ENCODE peak calls at places on chromosomes 1 and 21, in ten cellular contexts. One of them, this sample, is unnamed.

GRCh38 chr1:14955402-14955801 is 198.1 kb upstream of the TMEM51 start:
- DNase-seq in ovary: no peak
- DNase-seq in tibial nerve: no peak
- DNase-seq in GM12878: no peak
- DNase-seq in sigmoid colon: no peak
- DNase-seq in K562: no peak
- DNase-seq in A549: no peak
- DNase-seq in transverse colon: no peak
- DNase-seq in suprapubic skin: no peak
- DNase-seq in esophagus muscularis mucosa: no peak
- DNase-seq in this sample: no peak

GRCh38 chr1:79193211-79194079 is 186.9 kb upstream of the ADGRL4 start:
- DNase-seq in ovary: no peak
- DNase-seq in tibial nerve: no peak
- DNase-seq in transverse colon: no peak
- DNase-seq in GM12878: peak
- DNase-seq in K562: no peak
- DNase-seq in A549: peak
- DNase-seq in sigmoid colon: no peak
- DNase-seq in esophagus muscularis mucosa: no peak
- DNase-seq in suprapubic skin: no peak
- DNase-seq in this sample: no peak

GRCh38 chr1:2046225-2046917 is 3.8 kb upstream of the PRKCZ start:
- DNase-seq in esophagus muscularis mucosa: no peak
- DNase-seq in GM12878: no peak
- DNase-seq in K562: peak
- DNase-seq in A549: peak
- DNase-seq in tibial nerve: peak
- DNase-seq in sigmoid colon: no peak
- DNase-seq in suprapubic skin: no peak
- DNase-seq in transverse colon: peak
- DNase-seq in ovary: no peak
- DNase-seq in this sample: peak

GRCh38 chr1:115495603-115496002 is 146.2 kb upstream of the VANGL1 start:
- DNase-seq in K562: no peak
- DNase-seq in A549: no peak
- DNase-seq in GM12878: no peak
- DNase-seq in sigmoid colon: no peak
- DNase-seq in transverse colon: no peak
- DNase-seq in tibial nerve: no peak
- DNase-seq in suprapubic skin: no peak
- DNase-seq in ovary: no peak
- DNase-seq in esophagus muscularis mucosa: no peak
- DNase-seq in this sample: no peak

GRCh38 chr1:106717561-106717960 is 338.9 kb upstream of the PRMT6 start:
- DNase-seq in suprapubic skin: no peak
- DNase-seq in K562: no peak
- DNase-seq in ovary: no peak
- DNase-seq in sigmoid colon: no peak
- DNase-seq in A549: no peak
- DNase-seq in transverse colon: no peak
- DNase-seq in tibial nerve: no peak
- DNase-seq in GM12878: no peak
- DNase-seq in esophagus muscularis mucosa: no peak
- DNase-seq in this sample: no peak

GRCh38 chr1:248243204-248243603 is 12.0 kb downstream of the OR2M4 start:
- DNase-seq in sigmoid colon: no peak
- DNase-seq in ovary: no peak
- DNase-seq in A549: peak
- DNase-seq in suprapubic skin: no peak
- DNase-seq in transverse colon: no peak
- DNase-seq in K562: peak
- DNase-seq in tibial nerve: no peak
- DNase-seq in esophagus muscularis mucosa: no peak
- DNase-seq in GM12878: peak
- DNase-seq in this sample: no peak

GRCh38 chr1:101295212-101295611 is 58.4 kb downstream of the S1PR1 start:
- DNase-seq in A549: no peak
- DNase-seq in esophagus muscularis mucosa: no peak
- DNase-seq in GM12878: no peak
- DNase-seq in suprapubic skin: no peak
- DNase-seq in K562: no peak
- DNase-seq in tibial nerve: no peak
- DNase-seq in ovary: no peak
- DNase-seq in sigmoid colon: no peak
- DNase-seq in transverse colon: peak
- DNase-seq in this sample: no peak

GRCh38 chr1:115725600-115725999 is 42.9 kb downstream of the CASQ2 start:
- DNase-seq in A549: no peak
- DNase-seq in transverse colon: no peak
- DNase-seq in K562: no peak
- DNase-seq in tibial nerve: peak
- DNase-seq in sigmoid colon: no peak
- DNase-seq in suprapubic skin: no peak
- DNase-seq in ovary: peak
- DNase-seq in esophagus muscularis mucosa: no peak
- DNase-seq in GM12878: no peak
- DNase-seq in this sample: peak

GRCh38 chr1:26999440-26999987 is 6.0 kb downstream of the TRNP1 start:
- DNase-seq in ovary: peak
- DNase-seq in K562: no peak
- DNase-seq in GM12878: no peak
- DNase-seq in transverse colon: peak
- DNase-seq in tibial nerve: peak
- DNase-seq in sigmoid colon: peak
- DNase-seq in A549: peak
- DNase-seq in esophagus muscularis mucosa: peak
- DNase-seq in suprapubic skin: peak
- DNase-seq in this sample: peak

GRCh38 chr1:27000092-27000816 is 6.8 kb downstream of the TRNP1 start:
- DNase-seq in esophagus muscularis mucosa: no peak
- DNase-seq in sigmoid colon: no peak
- DNase-seq in suprapubic skin: no peak
- DNase-seq in ovary: no peak
- DNase-seq in transverse colon: no peak
- DNase-seq in K562: no peak
- DNase-seq in tibial nerve: no peak
- DNase-seq in GM12878: no peak
- DNase-seq in A549: no peak
- DNase-seq in this sample: no peak

GRCh38 chr1:27003745-27004470 is 8.7 kb downstream of the TENT5B start:
- DNase-seq in K562: no peak
- DNase-seq in A549: no peak
- DNase-seq in tibial nerve: no peak
- DNase-seq in GM12878: no peak
- DNase-seq in transverse colon: no peak
- DNase-seq in esophagus muscularis mucosa: no peak
- DNase-seq in suprapubic skin: no peak
- DNase-seq in sigmoid colon: no peak
- DNase-seq in ovary: no peak
- DNase-seq in this sample: no peak

GRCh38 chr1:27000817-27001460 is 7.4 kb downstream of the TRNP1 start:
- DNase-seq in K562: peak
- DNase-seq in ovary: no peak
- DNase-seq in suprapubic skin: no peak
- DNase-seq in tibial nerve: no peak
- DNase-seq in esophagus muscularis mucosa: no peak
- DNase-seq in GM12878: no peak
- DNase-seq in transverse colon: no peak
- DNase-seq in A549: no peak
- DNase-seq in sigmoid colon: peak
- DNase-seq in this sample: no peak

GRCh38 chr1:27001570-27002360 is 8.3 kb downstream of the TRNP1 start:
- DNase-seq in sigmoid colon: peak
- DNase-seq in transverse colon: no peak
- DNase-seq in tibial nerve: peak
- DNase-seq in ovary: no peak
- DNase-seq in GM12878: peak
- DNase-seq in A549: no peak
- DNase-seq in suprapubic skin: no peak
- DNase-seq in K562: no peak
- DNase-seq in esophagus muscularis mucosa: no peak
- DNase-seq in this sample: peak
- TF ChIP-seq EP300 in sigmoid colon: no peak
- TF ChIP-seq EP300 in transverse colon: no peak
- TF ChIP-seq EP300 in tibial nerve: peak
- TF ChIP-seq EP300 in ovary: no peak
- TF ChIP-seq EP300 in GM12878: no peak
- TF ChIP-seq EP300 in A549: no peak
- TF ChIP-seq EP300 in suprapubic skin: no peak
- TF ChIP-seq EP300 in K562: no peak
- TF ChIP-seq EP300 in esophagus muscularis mucosa: no peak
- TF ChIP-seq EP300 in this sample: no peak

GRCh38 chr1:195735140-195735539 is 873.1 kb downstream of the KCNT2 start:
- DNase-seq in A549: no peak
- DNase-seq in suprapubic skin: no peak
- DNase-seq in sigmoid colon: no peak
- DNase-seq in GM12878: no peak
- DNase-seq in esophagus muscularis mucosa: no peak
- DNase-seq in tibial nerve: no peak
- DNase-seq in K562: no peak
- DNase-seq in transverse colon: no peak
- DNase-seq in ovary: no peak
- DNase-seq in this sample: no peak

GRCh38 chr1:195731385-195731784 is 876.9 kb downstream of the KCNT2 start:
- DNase-seq in K562: no peak
- DNase-seq in tibial nerve: no peak
- DNase-seq in suprapubic skin: no peak
- DNase-seq in transverse colon: no peak
- DNase-seq in GM12878: no peak
- DNase-seq in ovary: no peak
- DNase-seq in A549: no peak
- DNase-seq in esophagus muscularis mucosa: no peak
- DNase-seq in sigmoid colon: no peak
- DNase-seq in this sample: no peak

GRCh38 chr1:195733408-195733807 is 874.8 kb downstream of the KCNT2 start:
- DNase-seq in sigmoid colon: no peak
- DNase-seq in A549: no peak
- DNase-seq in esophagus muscularis mucosa: no peak
- DNase-seq in GM12878: no peak
- DNase-seq in suprapubic skin: no peak
- DNase-seq in tibial nerve: no peak
- DNase-seq in K562: no peak
- DNase-seq in transverse colon: no peak
- DNase-seq in ovary: no peak
- DNase-seq in this sample: no peak

GRCh38 chr1:195738971-195739650 is 869.1 kb downstream of the KCNT2 start:
- DNase-seq in K562: no peak
- DNase-seq in transverse colon: no peak
- DNase-seq in A549: no peak
- DNase-seq in GM12878: no peak
- DNase-seq in sigmoid colon: no peak
- DNase-seq in esophagus muscularis mucosa: no peak
- DNase-seq in suprapubic skin: no peak
- DNase-seq in ovary: no peak
- DNase-seq in tibial nerve: no peak
- DNase-seq in this sample: no peak

GRCh38 chr1:195733826-195734225 is 874.4 kb downstream of the KCNT2 start:
- DNase-seq in sigmoid colon: no peak
- DNase-seq in K562: no peak
- DNase-seq in ovary: no peak
- DNase-seq in GM12878: no peak
- DNase-seq in esophagus muscularis mucosa: no peak
- DNase-seq in suprapubic skin: no peak
- DNase-seq in tibial nerve: no peak
- DNase-seq in A549: no peak
- DNase-seq in transverse colon: peak
- DNase-seq in this sample: no peak
- TF ChIP-seq EP300 in sigmoid colon: no peak
- TF ChIP-seq EP300 in K562: no peak
- TF ChIP-seq EP300 in ovary: no peak
- TF ChIP-seq EP300 in GM12878: no peak
- TF ChIP-seq EP300 in esophagus muscularis mucosa: no peak
- TF ChIP-seq EP300 in suprapubic skin: no peak
- TF ChIP-seq EP300 in tibial nerve: no peak
- TF ChIP-seq EP300 in A549: no peak
- TF ChIP-seq EP300 in transverse colon: no peak
- TF ChIP-seq EP300 in this sample: no peak

DNA sequence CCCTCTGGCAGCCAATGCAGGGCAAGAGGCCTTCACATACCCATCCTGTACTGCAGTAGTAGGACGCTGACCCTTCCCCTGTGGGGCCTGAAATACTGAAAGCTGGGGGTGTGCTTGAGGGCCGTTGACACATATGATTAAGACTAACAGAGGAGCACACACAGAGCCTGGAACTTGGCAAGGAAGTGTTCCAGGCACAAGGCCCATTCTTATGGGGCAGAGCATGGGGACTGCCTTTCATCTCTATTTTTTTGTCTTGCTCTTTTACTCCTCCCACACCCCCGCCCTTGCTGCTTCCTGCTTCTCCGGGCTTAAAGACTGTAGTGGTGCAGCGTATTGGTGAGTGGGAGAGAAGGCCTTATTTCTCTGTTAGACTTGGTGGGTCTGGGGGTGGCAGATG is 137.4 kb downstream of the BACH1 start:
- DNase-seq in A549: no peak
- DNase-seq in esophagus muscularis mucosa: no peak
- DNase-seq in tibial nerve: no peak
- DNase-seq in suprapubic skin: peak
- DNase-seq in K562: no peak
- DNase-seq in sigmoid colon: no peak
- DNase-seq in GM12878: no peak
- DNase-seq in ovary: no peak
- DNase-seq in transverse colon: no peak
- DNase-seq in this sample: no peak
- TF ChIP-seq EP300 in A549: no peak
- TF ChIP-seq EP300 in esophagus muscularis mucosa: no peak
- TF ChIP-seq EP300 in tibial nerve: no peak
- TF ChIP-seq EP300 in suprapubic skin: no peak
- TF ChIP-seq EP300 in K562: no peak
- TF ChIP-seq EP300 in sigmoid colon: no peak
- TF ChIP-seq EP300 in GM12878: no peak
- TF ChIP-seq EP300 in ovary: no peak
- TF ChIP-seq EP300 in transverse colon: no peak
- TF ChIP-seq EP300 in this sample: no peak

GRCh38 chr1:43858324-43858723 is 75.3 kb upstream of the ARTN start:
- DNase-seq in GM12878: no peak
- DNase-seq in ovary: peak
- DNase-seq in suprapubic skin: no peak
- DNase-seq in A549: no peak
- DNase-seq in esophagus muscularis mucosa: no peak
- DNase-seq in tibial nerve: peak
- DNase-seq in transverse colon: no peak
- DNase-seq in sigmoid colon: peak
- DNase-seq in K562: no peak
- DNase-seq in this sample: peak

GRCh38 chr1:43861985-43862735 is 71.4 kb upstream of the ARTN start:
- DNase-seq in sigmoid colon: no peak
- DNase-seq in tibial nerve: no peak
- DNase-seq in suprapubic skin: no peak
- DNase-seq in K562: no peak
- DNase-seq in A549: no peak
- DNase-seq in ovary: no peak
- DNase-seq in transverse colon: no peak
- DNase-seq in esophagus muscularis mucosa: no peak
- DNase-seq in GM12878: no peak
- DNase-seq in this sample: no peak

GRCh38 chr1:43857163-43857562 is 76.4 kb upstream of the ARTN start:
- DNase-seq in A549: no peak
- DNase-seq in sigmoid colon: no peak
- DNase-seq in esophagus muscularis mucosa: no peak
- DNase-seq in suprapubic skin: no peak
- DNase-seq in K562: no peak
- DNase-seq in ovary: no peak
- DNase-seq in tibial nerve: no peak
- DNase-seq in GM12878: no peak
- DNase-seq in transverse colon: no peak
- DNase-seq in this sample: no peak

GRCh38 chr1:43864111-43865045 is 69.2 kb upstream of the ARTN start:
- DNase-seq in transverse colon: no peak
- DNase-seq in K562: peak
- DNase-seq in ovary: no peak
- DNase-seq in sigmoid colon: no peak
- DNase-seq in GM12878: no peak
- DNase-seq in suprapubic skin: no peak
- DNase-seq in A549: no peak
- DNase-seq in tibial nerve: no peak
- DNase-seq in esophagus muscularis mucosa: no peak
- DNase-seq in this sample: no peak

DNA sequence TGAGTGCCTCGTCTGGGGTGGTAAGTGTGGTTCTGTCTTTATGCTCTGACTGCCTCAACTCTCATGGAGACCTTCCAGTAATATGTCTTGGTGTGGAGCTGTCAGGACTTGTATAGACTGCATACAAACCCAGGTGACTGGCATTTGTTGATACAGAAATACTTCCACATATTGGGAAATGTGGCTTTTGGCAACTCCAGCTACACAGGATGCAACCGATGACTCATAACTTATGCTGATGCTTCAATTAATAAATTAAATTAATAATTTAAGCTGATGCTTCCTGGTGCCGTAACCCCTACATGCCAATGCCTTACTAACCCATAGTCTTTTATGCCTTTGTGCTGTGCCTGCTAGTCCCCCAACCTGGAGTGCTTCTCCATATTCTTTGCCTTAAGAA is 72.3 kb upstream of the ARTN start:
- DNase-seq in esophagus muscularis mucosa: no peak
- DNase-seq in suprapubic skin: no peak
- DNase-seq in K562: no peak
- DNase-seq in ovary: no peak
- DNase-seq in transverse colon: no peak
- DNase-seq in tibial nerve: no peak
- DNase-seq in A549: no peak
- DNase-seq in GM12878: no peak
- DNase-seq in sigmoid colon: no peak
- DNase-seq in this sample: no peak
- TF ChIP-seq EP300 in esophagus muscularis mucosa: no peak
- TF ChIP-seq EP300 in suprapubic skin: no peak
- TF ChIP-seq EP300 in K562: no peak
- TF ChIP-seq EP300 in ovary: no peak
- TF ChIP-seq EP300 in transverse colon: no peak
- TF ChIP-seq EP300 in tibial nerve: no peak
- TF ChIP-seq EP300 in A549: no peak
- TF ChIP-seq EP300 in GM12878: no peak
- TF ChIP-seq EP300 in sigmoid colon: no peak
- TF ChIP-seq EP300 in this sample: no peak

This sample was measured in stomach.